ENCODE peak calls at places on chromosomes 3 and 15, in four cellular contexts. M is neuronal stem cell, V is psoas muscle, Q is PC-3. E is an unnamed sample.

GRCh38 chr15:45674646-45675045 is 39.8 kb downstream of the SQOR start:
- DNase-seq in M (no peak), V (no peak), Q (no peak), E (no peak)

GRCh38 chr3:171525437-171525836 is 65.2 kb upstream of the TNIK start:
- DNase-seq in M (no peak), V (no peak), Q (no peak), E (no peak)

GRCh38 chr3:46609074-46609735 is 3.1 kb upstream of the FAM240A start:
- DNase-seq in M (no peak), V (no peak), Q (no peak), E (no peak)

GRCh38 chr3:8497582-8497981 is 4.0 kb upstream of the LMCD1 start:
- DNase-seq in M (no peak), V (no peak), Q (peak), E (no peak)

GRCh38 chr3:195385526-195385925 is 57.3 kb downstream of the ACAP2 start:
- DNase-seq in M (peak), V (no peak), Q (peak), E (no peak)

GRCh38 chr3:195150194-195151118 is 120.5 kb downstream of the XXYLT1 start:
- DNase-seq in M (no peak), V (peak), Q (peak), E (peak)

GRCh38 chr3:120741837-120742197 is 499 bp downstream of the RABL3 start:
- DNase-seq in M (no peak), V (no peak), Q (no peak), E (no peak)

GRCh38 chr15:85750319-85750806 is 44.4 kb downstream of the KLHL25 start:
- DNase-seq in M (no peak), V (peak), Q (no peak), E (no peak)

GRCh38 chr3:10977864-10978510 is 14.6 kb upstream of the SLC6A1 start:
- DNase-seq in M (no peak), V (no peak), Q (no peak), E (no peak)

DNA sequence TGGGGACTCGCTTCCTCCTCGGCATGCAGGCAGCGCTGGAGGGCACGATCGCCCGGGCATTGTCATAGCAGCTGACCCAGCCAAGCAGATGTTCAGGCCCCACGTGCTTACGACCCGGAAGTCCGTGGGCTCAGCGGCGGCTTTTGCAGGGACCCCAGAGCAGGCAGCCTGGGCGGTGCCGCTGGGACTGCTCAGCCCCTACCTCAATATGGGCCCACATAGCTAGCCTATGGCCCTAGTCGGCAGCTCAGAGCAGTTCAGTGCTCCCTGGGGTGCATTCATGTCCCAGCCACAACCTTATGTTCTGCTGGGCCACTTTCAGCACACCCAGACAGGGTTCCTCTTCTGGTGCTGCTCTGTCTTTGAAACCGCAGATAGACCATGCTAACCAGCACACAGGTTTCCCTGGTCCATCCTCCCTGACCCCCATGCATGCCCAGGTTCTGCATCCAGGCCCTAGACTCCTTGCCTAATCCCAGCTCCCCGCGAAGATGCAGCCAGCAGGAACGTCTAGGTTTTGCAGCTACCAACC is 10.4 kb upstream of the EIF4A2 start:
- DNase-seq in M (no peak), V (peak), Q (no peak), E (peak)
- H3K27ac ChIP-seq in M (no peak), V (peak), Q (no peak), E (peak)

GRCh38 chr15:55741592-55742497 is 1.1 kb downstream of the PRTG start:
- DNase-seq in M (no peak), V (no peak), Q (peak), E (no peak)

GRCh38 chr15:55742498-55742926 is 440 bp downstream of the PRTG start:
- DNase-seq in M (no peak), V (no peak), Q (no peak), E (no peak)

GRCh38 chr15:55744026-55744655 is 1.2 kb upstream of the PRTG start:
- DNase-seq in M (no peak), V (no peak), Q (no peak), E (no peak)

GRCh38 chr15:55742927-55743614 is at the start of gene PRTG:
- DNase-seq in M (peak), V (peak), Q (peak), E (no peak)

GRCh38 chr15:55743615-55743978 is 645 bp upstream of the PRTG start:
- DNase-seq in M (no peak), V (no peak), Q (no peak), E (no peak)
- H3K27ac ChIP-seq in M (peak), V (peak), Q (no peak), E (no peak)

GRCh38 chr3:111863942-111864341 is 4.9 kb downstream of the PHLDB2 start:
- DNase-seq in M (no peak), V (no peak), Q (no peak), E (no peak)
- H3K27ac ChIP-seq in M (no peak), V (peak), Q (no peak), E (no peak)

DNA sequence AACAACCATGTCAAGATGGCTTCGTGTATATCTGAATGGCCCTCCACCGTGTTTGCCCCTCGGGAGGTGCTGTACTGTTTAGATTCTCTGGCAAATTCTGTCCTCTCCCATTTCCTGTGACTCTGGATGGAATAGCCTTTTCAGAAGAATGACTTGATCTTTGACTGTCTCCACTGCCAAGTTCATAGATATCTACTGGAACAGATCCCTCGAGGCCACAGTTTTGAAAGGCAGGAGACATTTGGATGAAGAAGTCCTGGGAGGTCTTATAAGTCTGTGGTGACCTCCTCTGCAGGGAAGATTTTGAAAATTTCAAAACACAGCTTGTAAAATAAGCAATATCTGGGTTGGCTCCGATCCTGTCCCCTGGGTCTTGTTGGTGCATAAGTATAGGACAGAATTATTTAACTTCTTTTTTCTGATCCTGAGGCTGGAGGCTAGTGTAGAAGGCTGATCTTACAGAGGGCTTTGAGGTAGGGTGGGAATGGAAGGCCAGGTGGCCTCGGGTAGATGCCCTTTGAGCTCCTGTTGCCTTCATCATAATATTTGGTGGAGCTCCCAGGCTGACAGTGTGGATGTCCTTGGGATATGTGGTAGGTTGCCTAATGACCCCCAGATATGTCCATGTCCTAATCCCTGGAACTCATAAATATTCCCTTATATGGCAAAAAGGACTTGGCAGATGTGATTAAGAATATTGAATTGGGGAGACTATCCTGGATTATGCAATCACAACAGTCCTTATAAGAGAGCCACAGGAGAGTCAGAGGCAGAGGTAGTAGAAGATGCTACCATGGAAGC is 5.3 kb downstream of the ADAMTSL3 start:
- DNase-seq in M (no peak), V (peak), Q (no peak), E (no peak)
- H3K27ac ChIP-seq in M (no peak), V (no peak), Q (no peak), E (no peak)

E was measured in caudate nucleus.